ENCODE peak calls at places on chromosomes 12 and 14, in eight cellular contexts. W is GM12878, B is endothelial cell of umbilical vein, C is GM23338, I is HCT116, J is K562, G is H1, L is HepG2. Q is an unnamed sample.
A peak's percentile ranks its signal among the peaks of the same experiment; 100 is the strongest.

GRCh38 chr12:94640134-94640928 is 10.0 kb downstream of the TMCC3 start:
- DNase-seq in W (peak; percentile 88), B (no peak), C (no peak), I (no peak), J (no peak), G (no peak), L (no peak), Q (no peak)

GRCh38 chr14:105710119-105711057 is 184.0 kb downstream of the TMEM121 start:
- DNase-seq in W (no peak), B (no peak), C (no peak), I (no peak), J (no peak), G (no peak), L (no peak), Q (no peak)

GRCh38 chr14:96911499-96912130 is 114.4 kb downstream of the VRK1 start:
- DNase-seq in W (no peak), B (no peak), C (no peak), I (no peak), J (no peak), G (no peak), L (no peak), Q (no peak)

GRCh38 chr14:23528555-23528954 is 23.0 kb downstream of the ZFHX2 start:
- DNase-seq in W (no peak), B (no peak), C (peak; percentile 71), I (no peak), J (no peak), G (no peak), L (no peak), Q (no peak)

GRCh38 chr14:24241829-24242443 is 487 bp downstream of the TINF2 start:
- DNase-seq in W (no peak), B (no peak), C (peak; percentile 97), I (peak; percentile 86), J (peak; percentile 95), G (peak; percentile 94), L (peak; percentile 97), Q (peak; percentile 48)

GRCh38 chr12:68565391-68565903 is 45.3 kb upstream of the RAP1B start:
- DNase-seq in W (no peak), B (peak; percentile 86), C (no peak), I (no peak), J (no peak), G (no peak), L (no peak), Q (no peak)

GRCh38 chr12:21823581-21823980 is 49.1 kb upstream of the KCNJ8 start:
- DNase-seq in W (no peak), B (no peak), C (peak; percentile 18), I (no peak), J (no peak), G (peak; percentile 43), L (no peak), Q (no peak)

GRCh38 chr14:57371013-57371412 is 19.4 kb upstream of the NAA30 start:
- DNase-seq in W (no peak), B (no peak), C (no peak), I (no peak), J (no peak), G (no peak), L (no peak), Q (no peak)

GRCh38 chr12:133058203-133059125 is 21.2 kb downstream of the ZNF84 start:
- DNase-seq in W (no peak), B (peak; percentile 6), C (peak; percentile 8), I (no peak), J (no peak), G (no peak), L (no peak), Q (no peak)

GRCh38 chr14:22650960-22651521 is 6.9 kb upstream of the OR6J1 start:
- DNase-seq in W (peak; percentile 44), B (no peak), C (no peak), I (peak; percentile 47), J (peak; percentile 14), G (no peak), L (no peak), Q (no peak)

GRCh38 chr12:9132008-9132535 is 16.4 kb upstream of the A2M start:
- DNase-seq in W (no peak), B (no peak), C (no peak), I (no peak), J (no peak), G (no peak), L (peak; percentile 100), Q (no peak)

GRCh38 chr12:31226639-31227038 is 99.3 kb downstream of the SINHCAF start:
- DNase-seq in W (no peak), B (no peak), C (no peak), I (no peak), J (no peak), G (no peak), L (no peak), Q (no peak)

GRCh38 chr12:65443038-65443437 is 164.6 kb downstream of the MSRB3 start:
- DNase-seq in W (no peak), B (no peak), C (no peak), I (no peak), J (no peak), G (no peak), L (no peak), Q (peak; percentile 18)

GRCh38 chr14:75249251-75249957 is 29.2 kb upstream of the FOS start:
- DNase-seq in W (peak; percentile 94), B (no peak), C (peak; percentile 61), I (no peak), J (peak; percentile 34), G (no peak), L (no peak), Q (no peak)

GRCh38 chr12:43740511-43741100 is 18.0 kb downstream of the PUS7L start:
- DNase-seq in W (no peak), B (no peak), C (no peak), I (no peak), J (no peak), G (no peak), L (no peak), Q (no peak)

GRCh38 chr12:114694436-114695304 is 10.7 kb upstream of the TBX3 start:
- DNase-seq in W (no peak), B (no peak), C (peak; percentile 8), I (no peak), J (no peak), G (no peak), L (no peak), Q (no peak)

GRCh38 chr14:97874394-97874793 is 1077.2 kb downstream of the VRK1 start:
- DNase-seq in W (no peak), B (no peak), C (no peak), I (no peak), J (no peak), G (no peak), L (no peak), Q (no peak)

GRCh38 chr12:57430931-57431566 is at the start of gene R3HDM2:
- DNase-seq in W (peak; percentile 77), B (peak; percentile 95), C (peak; percentile 97), I (peak; percentile 86), J (peak; percentile 96), G (peak; percentile 99), L (peak; percentile 89), Q (peak; percentile 73)

GRCh38 chr12:95774311-95775045 is 16.1 kb downstream of the NTN4 start:
- DNase-seq in W (no peak), B (no peak), C (no peak), I (no peak), J (no peak), G (no peak), L (no peak), Q (no peak)

GRCh38 chr12:130620281-130620680 is 95.8 kb downstream of the RIMBP2 start:
- DNase-seq in W (no peak), B (no peak), C (no peak), I (no peak), J (no peak), G (no peak), L (no peak), Q (no peak)

GRCh38 chr12:98980508-98980907 is 335.4 kb downstream of the APAF1 start:
- DNase-seq in W (no peak), B (no peak), C (no peak), I (no peak), J (no peak), G (no peak), L (no peak), Q (no peak)

GRCh38 chr14:88630565-88630964 is 67.7 kb downstream of the ZC3H14 start:
- DNase-seq in W (peak; percentile 13), B (peak; percentile 34), C (no peak), I (no peak), J (no peak), G (no peak), L (no peak), Q (no peak)

GRCh38 chr14:75723716-75724115 is 62.7 kb downstream of the TTLL5 start:
- DNase-seq in W (no peak), B (no peak), C (no peak), I (no peak), J (no peak), G (no peak), L (no peak), Q (peak; percentile 91)

GRCh38 chr12:101566318-101566717 is 28.5 kb upstream of the MYBPC1 start:
- DNase-seq in W (no peak), B (no peak), C (peak; percentile 80), I (peak; percentile 40), J (no peak), G (no peak), L (peak; percentile 16), Q (no peak)

GRCh38 chr12:111404362-111405148 is 1.2 kb upstream of the SH2B3 start:
- DNase-seq in W (no peak), B (peak; percentile 79), C (peak; percentile 92), I (no peak), J (peak; percentile 86), G (no peak), L (peak; percentile 33), Q (no peak)

GRCh38 chr12:49131973-49132461 is 822 bp upstream of the TUBA1B start:
- DNase-seq in W (no peak), B (peak; percentile 62), C (no peak), I (no peak), J (peak; percentile 37), G (no peak), L (no peak), Q (peak; percentile 66)

GRCh38 chr14:40058916-40059897 is 627.0 kb upstream of the FBXO33 start:
- DNase-seq in W (no peak), B (no peak), C (no peak), I (no peak), J (no peak), G (no peak), L (no peak), Q (no peak)

GRCh38 chr14:74238974-74239847 is at the start of gene VSX2:
- DNase-seq in W (no peak), B (no peak), C (peak; percentile 84), I (no peak), J (no peak), G (peak; percentile 74), L (no peak), Q (no peak)
- TF ChIP-seq EZH2 in W (no peak), B (no peak), C (peak; percentile 46), I (no peak), J (no peak), G (no peak), L (no peak), Q (no peak)

GRCh38 chr12:54229624-54230212 is 40.9 kb upstream of the SMUG1 start:
- DNase-seq in W (no peak), B (peak; percentile 74), C (no peak), I (peak; percentile 60), J (no peak), G (no peak), L (no peak), Q (no peak)
- TF ChIP-seq POLR2AphosphoS5 in W (no peak), B (peak; percentile 38), C (no peak), I (peak; percentile 25), J (no peak), G (no peak), L (no peak), Q (no peak)

GRCh38 chr12:3884671-3885070 is 11.5 kb upstream of the PARP11 start:
- DNase-seq in W (no peak), B (no peak), C (no peak), I (no peak), J (no peak), G (no peak), L (no peak), Q (no peak)
- TF ChIP-seq EZH2 in W (no peak), B (no peak), C (no peak), I (no peak), J (no peak), G (no peak), L (no peak), Q (no peak)

GRCh38 chr12:41993283-41993682 is 151.4 kb downstream of the GXYLT1 start:
- DNase-seq in W (no peak), B (no peak), C (no peak), I (no peak), J (no peak), G (no peak), L (no peak), Q (no peak)
- TF ChIP-seq POLR2AphosphoS5 in W (no peak), B (no peak), C (no peak), I (no peak), J (no peak), G (no peak), L (no peak), Q (no peak)

Q was measured in SK-N-MC.